ENCODE peak calls at places on chromosomes 12 and 14, in seven cellular contexts. B is CD4-positive, CD25-positive, alpha-beta regulatory T cell; U is activated CD8-positive, alpha-beta memory T cell treated with anti-CD3 and anti-CD28 coated beads for 1 hour; G is effector CD4-positive, alpha-beta T cell; W is left cardiac atrium; V is lung; I is OCI-M1. O is an unnamed sample.

GRCh38 chr12:509494-509893 is 49.8 kb downstream of the B4GALNT3 start:
- DNase-seq in B (no peak), U (no peak), G (no peak), W (no peak), V (peak), I (no peak), O (no peak)

GRCh38 chr12:2666846-2667245 is 127.9 kb upstream of the FKBP4 start:
- DNase-seq in B (no peak), U (no peak), G (no peak), W (no peak), V (no peak), I (no peak), O (no peak)

GRCh38 chr12:102522768-102523167 is 42.4 kb upstream of the IGF1 start:
- DNase-seq in B (no peak), U (no peak), G (no peak), W (no peak), V (no peak), I (no peak), O (no peak)

GRCh38 chr14:40618225-40618898 is 988.3 kb upstream of the LRFN5 start:
- DNase-seq in B (no peak), U (no peak), G (no peak), W (no peak), V (no peak), I (no peak), O (no peak)

GRCh38 chr12:96526110-96526509 is 36.7 kb downstream of the CFAP54 start:
- DNase-seq in B (no peak), U (no peak), G (no peak), W (no peak), V (no peak), I (no peak), O (no peak)

GRCh38 chr12:109840349-109841073 is 7.3 kb upstream of the TRPV4 start:
- DNase-seq in B (no peak), U (no peak), G (no peak), W (no peak), V (no peak), I (no peak), O (no peak)

GRCh38 chr12:14868916-14869315 is 16.7 kb downstream of the MGP start:
- DNase-seq in B (no peak), U (no peak), G (no peak), W (no peak), V (no peak), I (no peak), O (no peak)

GRCh38 chr12:121610239-121611149 is 15.8 kb upstream of the ORAI1 start:
- DNase-seq in B (no peak), U (no peak), G (no peak), W (no peak), V (no peak), I (no peak), O (peak)

GRCh38 chr12:123120452-123121166 is 30.3 kb downstream of the PITPNM2 start:
- DNase-seq in B (no peak), U (no peak), G (no peak), W (no peak), V (no peak), I (no peak), O (no peak)

GRCh38 chr12:102216086-102216691 is 18.6 kb upstream of the PMCH start:
- DNase-seq in B (no peak), U (no peak), G (no peak), W (no peak), V (no peak), I (peak), O (peak)

GRCh38 chr12:46998811-46999368 is 80.5 kb upstream of the PCED1B start:
- DNase-seq in B (no peak), U (no peak), G (no peak), W (no peak), V (no peak), I (no peak), O (peak)

GRCh38 chr12:76688001-76688400 is 75.9 kb upstream of the ZDHHC17 start:
- DNase-seq in B (no peak), U (no peak), G (no peak), W (no peak), V (no peak), I (no peak), O (peak)

GRCh38 chr14:73461478-73462077 is 3.2 kb upstream of the NUMB start:
- DNase-seq in B (no peak), U (no peak), G (no peak), W (no peak), V (peak), I (peak), O (no peak)

GRCh38 chr12:47216150-47216677 is 136.5 kb upstream of the AMIGO2 start:
- DNase-seq in B (peak), U (peak), G (peak), W (no peak), V (peak), I (peak), O (no peak)

GRCh38 chr12:88142610-88142991 is 494 bp downstream of the TMTC3 start:
- DNase-seq in B (peak), U (no peak), G (peak), W (peak), V (peak), I (no peak), O (no peak)

GRCh38 chr14:24861083-24861630 is 188.8 kb downstream of the STXBP6 start:
- DNase-seq in B (no peak), U (no peak), G (no peak), W (no peak), V (no peak), I (peak), O (peak)

GRCh38 chr12:49673446-49674317 is 33.5 kb downstream of the FMNL3 start:
- DNase-seq in B (peak), U (no peak), G (peak), W (peak), V (peak), I (peak), O (peak)

GRCh38 chr12:89346741-89347324 is 5.5 kb downstream of the DUSP6 start:
- DNase-seq in B (no peak), U (no peak), G (no peak), W (peak), V (no peak), I (peak), O (peak)

GRCh38 chr12:46523446-46523845 is 150.9 kb upstream of the SLC38A2 start:
- DNase-seq in B (no peak), U (no peak), G (no peak), W (no peak), V (no peak), I (no peak), O (peak)

GRCh38 chr14:35229495-35230089 is 62.6 kb upstream of the PSMA6 start:
- DNase-seq in B (no peak), U (no peak), G (no peak), W (no peak), V (no peak), I (peak), O (peak)

GRCh38 chr14:76877871-76878270 is 51.7 kb downstream of the LRRC74A start:
- DNase-seq in B (no peak), U (no peak), G (no peak), W (no peak), V (no peak), I (no peak), O (no peak)

O was measured in adipocyte.